ENCODE peak calls at places on chromosomes 2 and 18, in five cellular contexts. B, O, K, Y and E are unnamed samples.

GRCh38 chr2:233436691-233437438 is 82.6 kb downstream of the DGKD start:
- DNase-seq in B (no peak), O (no peak), K (no peak), Y (no peak), E (no peak)

GRCh38 chr18:12079504-12080237 is 14.0 kb upstream of the ANKRD62 start:
- DNase-seq in B (no peak), O (no peak), K (peak), Y (no peak), E (peak)

GRCh38 chr2:224404766-224405165 is 2.9 kb upstream of the FAM124B start:
- DNase-seq in B (no peak), O (no peak), K (no peak), Y (no peak), E (no peak)

GRCh38 chr2:137202310-137202709 is 437.0 kb downstream of the THSD7B start:
- DNase-seq in B (no peak), O (no peak), K (no peak), Y (no peak), E (no peak)

GRCh38 chr2:9364373-9364772 is 59.0 kb downstream of the ITGB1BP1 start:
- DNase-seq in B (no peak), O (no peak), K (no peak), Y (no peak), E (no peak)

GRCh38 chr2:15855766-15856260 is 84.5 kb upstream of the MYCN start:
- DNase-seq in B (no peak), O (no peak), K (no peak), Y (no peak), E (no peak)

GRCh38 chr2:164498841-164499240 is 122.4 kb downstream of the GRB14 start:
- DNase-seq in B (no peak), O (no peak), K (no peak), Y (no peak), E (no peak)

GRCh38 chr18:25962176-25962575 is 128.2 kb downstream of the SS18 start:
- DNase-seq in B (peak), O (no peak), K (no peak), Y (no peak), E (no peak)

GRCh38 chr2:196233808-196234501 is 62.6 kb upstream of the STK17B start:
- DNase-seq in B (no peak), O (peak), K (no peak), Y (no peak), E (peak)

GRCh38 chr2:205902041-205902898 is 183.7 kb downstream of the INO80D start:
- DNase-seq in B (no peak), O (no peak), K (peak), Y (no peak), E (no peak)

GRCh38 chr18:61643884-61644647 is 248.7 kb downstream of the RNF152 start:
- DNase-seq in B (no peak), O (peak), K (no peak), Y (no peak), E (no peak)

GRCh38 chr2:103991591-103991990 is 862.3 kb upstream of the POU3F3 start:
- DNase-seq in B (no peak), O (peak), K (no peak), Y (no peak), E (peak)

GRCh38 chr2:62884514-62884913 is 166.1 kb upstream of the OTX1 start:
- DNase-seq in B (no peak), O (no peak), K (peak), Y (no peak), E (no peak)

GRCh38 chr2:86025976-86026743 is 79.5 kb downstream of the POLR1A start:
- DNase-seq in B (no peak), O (no peak), K (no peak), Y (no peak), E (no peak)

GRCh38 chr2:46393865-46394264 is 85.5 kb upstream of the TMEM247 start:
- DNase-seq in B (no peak), O (no peak), K (no peak), Y (no peak), E (no peak)

GRCh38 chr2:230218411-230218810 is 1.4 kb downstream of the SP110 start:
- DNase-seq in B (peak), O (peak), K (no peak), Y (no peak), E (no peak)

GRCh38 chr2:167013227-167013626 is 124.9 kb downstream of the XIRP2 start:
- DNase-seq in B (no peak), O (no peak), K (no peak), Y (no peak), E (no peak)

GRCh38 chr2:42335514-42336104 is 25.4 kb downstream of the COX7A2L start:
- DNase-seq in B (no peak), O (no peak), K (no peak), Y (no peak), E (no peak)

DNA sequence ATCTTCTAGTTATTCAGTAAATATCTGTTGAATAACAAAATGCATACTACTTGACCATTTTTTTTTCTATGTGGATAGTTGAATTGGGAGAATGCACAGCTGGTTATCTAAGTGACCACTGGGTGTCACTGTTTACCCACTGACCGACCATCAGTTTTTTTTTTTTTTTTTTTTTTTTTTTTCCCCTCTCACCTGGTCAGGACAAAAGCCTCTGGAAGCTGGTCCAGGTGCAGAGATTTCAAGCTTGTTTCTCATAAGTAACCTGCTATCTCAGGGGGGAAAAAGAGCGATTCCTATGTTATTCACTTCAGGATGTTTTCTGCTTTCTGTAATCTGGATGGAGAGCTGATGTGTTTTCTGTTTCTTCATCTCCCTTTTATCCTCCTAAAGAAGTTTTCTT is 256.0 kb downstream of the DCDC2C start:
- DNase-seq in B (peak), O (peak), K (peak), Y (peak), E (peak)
- TF ChIP-seq CTCF in B (peak), O (peak), K (peak), Y (peak), E (peak)

GRCh38 chr18:31393286-31393685 is 16.7 kb downstream of the DSG4 start:
- DNase-seq in B (no peak), O (no peak), K (no peak), Y (no peak), E (no peak)

GRCh38 chr18:31399336-31400032 is 22.9 kb downstream of the DSG4 start:
- DNase-seq in B (no peak), O (peak), K (no peak), Y (no peak), E (peak)

GRCh38 chr18:31400191-31400590 is 23.6 kb downstream of the DSG4 start:
- DNase-seq in B (no peak), O (no peak), K (no peak), Y (no peak), E (no peak)

GRCh38 chr18:31398191-31398590 is 21.6 kb downstream of the DSG4 start:
- DNase-seq in B (no peak), O (no peak), K (peak), Y (no peak), E (no peak)

GRCh38 chr18:31396796-31397195 is 20.2 kb downstream of the DSG4 start:
- DNase-seq in B (no peak), O (no peak), K (no peak), Y (no peak), E (no peak)
- TF ChIP-seq CTCF in B (no peak), O (no peak), K (no peak), Y (peak), E (no peak)

GRCh38 chr2:95165371-95166064 is at the start of gene ZNF2:
- DNase-seq in B (peak), O (peak), K (peak), Y (peak), E (peak)
- TF ChIP-seq CTCF in B (no peak), O (no peak), K (peak), Y (no peak), E (no peak)

GRCh38 chr2:216283038-216283900 is 89.0 kb downstream of the MARCHF4 start:
- DNase-seq in B (peak), O (peak), K (no peak), Y (peak), E (peak)
- TF ChIP-seq CTCF in B (peak), O (peak), K (peak), Y (peak), E (no peak)

DNA sequence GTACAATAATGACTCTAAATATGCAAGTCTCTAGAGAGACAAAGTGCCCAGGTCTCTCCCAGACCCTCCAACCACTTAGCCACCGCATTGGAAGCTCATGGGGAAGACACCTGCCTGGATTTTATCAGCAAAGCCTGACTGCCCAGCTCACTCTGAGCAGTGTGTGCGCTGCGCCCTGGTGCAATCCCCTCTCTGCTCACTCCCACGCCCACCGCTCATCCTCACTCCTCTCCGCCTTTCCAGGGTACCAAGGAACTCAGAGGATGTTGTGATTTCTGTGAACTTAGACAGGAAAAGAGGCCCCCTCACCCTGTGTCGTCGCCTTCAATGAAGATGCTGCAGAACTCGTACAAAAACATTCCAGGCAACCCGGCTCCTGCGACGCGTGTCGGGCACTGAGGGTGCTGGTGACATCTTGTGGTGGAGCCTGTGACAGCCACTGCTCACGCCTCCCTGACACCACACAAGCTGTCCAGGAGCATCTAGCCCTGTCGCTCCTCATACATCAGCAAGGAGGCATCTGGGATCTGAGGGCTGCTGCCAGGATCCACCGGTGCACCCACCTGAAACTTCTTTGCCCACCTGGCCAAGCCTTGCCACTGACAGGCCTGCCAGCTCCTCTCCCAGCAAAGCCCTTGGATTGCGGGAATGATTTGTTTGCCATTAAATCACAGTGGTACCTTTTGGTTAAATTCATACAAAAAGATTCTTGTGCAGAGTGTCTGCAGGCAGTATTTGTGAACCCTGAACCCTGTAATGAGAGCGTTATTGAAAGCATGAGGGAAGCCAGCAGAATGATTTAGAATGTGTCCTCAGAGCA is 220.4 kb downstream of the ZNF516 start:
- DNase-seq in B (no peak), O (peak), K (no peak), Y (peak), E (no peak)
- TF ChIP-seq CTCF in B (peak), O (peak), K (no peak), Y (no peak), E (peak)

DNA sequence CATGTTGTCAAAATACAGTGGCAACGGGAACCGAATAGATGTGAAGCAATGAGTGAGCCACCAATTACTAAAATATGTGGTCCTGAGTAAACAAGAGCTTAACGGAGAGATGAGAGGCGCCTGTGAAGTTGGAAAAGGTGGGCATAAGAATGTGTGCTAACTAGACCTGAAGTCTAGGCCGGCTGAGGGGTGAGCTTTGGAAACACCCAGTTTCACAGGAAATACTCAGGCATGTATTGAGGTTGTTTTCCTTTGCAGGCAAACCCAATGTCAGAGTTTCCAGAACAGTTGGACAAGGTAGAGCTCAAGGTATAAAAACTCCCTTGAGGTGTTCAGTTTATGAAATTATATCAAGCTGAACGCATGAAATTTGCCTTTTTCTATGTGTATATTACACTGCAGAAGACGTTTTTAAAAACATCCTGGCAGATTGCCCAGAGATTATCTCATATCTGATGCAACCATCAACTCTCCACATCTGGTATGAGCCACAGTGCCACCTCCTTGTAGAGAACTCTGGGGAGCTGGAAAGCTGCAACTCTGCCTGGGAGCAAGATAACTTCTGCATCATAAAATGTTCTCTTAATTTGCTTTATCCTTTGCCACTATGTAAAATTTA is 3.9 kb upstream of the WDSUB1 start:
- DNase-seq in B (no peak), O (peak), K (peak), Y (no peak), E (peak)
- TF ChIP-seq CTCF in B (no peak), O (no peak), K (no peak), Y (no peak), E (no peak)

GRCh38 chr2:26561376-26561775 is 79.8 kb downstream of the CIB4 start:
- DNase-seq in B (no peak), O (no peak), K (no peak), Y (no peak), E (no peak)

GRCh38 chr2:26562811-26563645 is 78.1 kb downstream of the CIB4 start:
- DNase-seq in B (no peak), O (no peak), K (peak), Y (no peak), E (peak)

GRCh38 chr2:26560892-26561291 is 80.3 kb downstream of the CIB4 start:
- DNase-seq in B (no peak), O (no peak), K (no peak), Y (no peak), E (no peak)

GRCh38 chr2:26563686-26564085 is 77.5 kb downstream of the CIB4 start:
- DNase-seq in B (no peak), O (no peak), K (no peak), Y (no peak), E (no peak)

DNA sequence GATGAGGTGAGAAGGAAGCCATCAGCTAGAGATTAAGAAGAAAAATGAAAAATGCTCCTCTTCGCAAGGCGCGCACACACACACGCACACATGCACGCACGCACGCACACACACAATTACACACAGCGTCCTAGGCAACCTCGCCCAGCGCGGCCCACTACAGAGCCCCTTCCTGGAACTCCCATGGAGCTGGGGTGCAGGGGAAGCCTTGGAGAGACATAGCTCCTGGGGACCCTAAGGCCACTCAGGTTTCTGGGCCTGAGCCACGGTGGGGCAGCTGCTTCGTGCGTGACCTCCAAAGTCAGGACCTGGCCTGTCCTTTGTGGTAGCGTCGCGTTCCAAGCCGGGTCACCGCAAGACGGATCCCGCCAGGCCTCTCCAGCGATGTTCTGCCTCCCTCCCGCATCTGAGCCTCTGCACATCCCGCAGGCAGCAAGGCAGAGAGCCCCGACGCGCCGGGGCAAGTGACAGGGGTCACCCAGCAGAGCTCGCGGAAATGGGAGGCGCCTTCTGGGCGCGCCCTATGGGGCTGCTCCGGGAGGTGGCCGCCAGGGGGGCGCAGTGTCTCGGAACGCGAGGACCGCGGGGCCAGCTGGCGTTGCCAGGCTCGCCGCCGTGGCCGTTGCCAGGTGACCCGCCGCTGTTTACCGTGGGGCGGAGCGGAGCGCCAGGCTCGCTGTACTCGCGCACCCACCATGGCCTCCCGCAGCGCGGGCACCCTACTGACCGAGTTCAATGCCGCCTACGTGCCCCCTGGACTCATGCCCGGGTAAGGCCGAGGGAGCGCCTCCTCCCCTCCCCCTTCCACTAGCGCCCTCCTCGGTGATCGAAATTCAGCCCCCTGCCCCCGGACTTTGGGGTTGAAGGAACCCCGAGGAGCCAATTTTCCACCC is 79.0 kb downstream of the CIB4 start:
- DNase-seq in B (no peak), O (peak), K (peak), Y (peak), E (peak)
- TF ChIP-seq CTCF in B (no peak), O (peak), K (no peak), Y (no peak), E (no peak)

DNA sequence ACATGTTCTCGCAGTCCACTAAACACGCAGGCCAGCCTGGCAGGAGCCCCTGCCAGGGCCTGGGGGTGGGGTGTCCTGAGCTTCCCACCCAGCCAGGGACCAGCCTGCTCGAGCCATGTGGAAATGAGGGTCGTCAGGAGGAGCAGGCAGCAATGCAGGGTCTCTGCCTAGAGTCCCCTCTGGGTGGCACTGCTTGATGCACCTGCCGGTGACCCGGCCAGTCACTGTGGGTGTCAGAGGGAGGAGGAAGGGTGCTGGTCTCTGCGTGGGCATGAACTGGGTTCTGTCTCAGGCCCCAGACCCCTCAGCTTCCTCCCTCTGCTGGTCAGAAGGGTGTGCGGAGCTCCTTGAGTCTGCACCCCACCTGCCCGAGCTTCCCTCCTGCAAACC is 166.4 kb downstream of the INHBB start:
- DNase-seq in B (no peak), O (no peak), K (no peak), Y (no peak), E (no peak)
- TF ChIP-seq CTCF in B (no peak), O (no peak), K (no peak), Y (no peak), E (no peak)

DNA sequence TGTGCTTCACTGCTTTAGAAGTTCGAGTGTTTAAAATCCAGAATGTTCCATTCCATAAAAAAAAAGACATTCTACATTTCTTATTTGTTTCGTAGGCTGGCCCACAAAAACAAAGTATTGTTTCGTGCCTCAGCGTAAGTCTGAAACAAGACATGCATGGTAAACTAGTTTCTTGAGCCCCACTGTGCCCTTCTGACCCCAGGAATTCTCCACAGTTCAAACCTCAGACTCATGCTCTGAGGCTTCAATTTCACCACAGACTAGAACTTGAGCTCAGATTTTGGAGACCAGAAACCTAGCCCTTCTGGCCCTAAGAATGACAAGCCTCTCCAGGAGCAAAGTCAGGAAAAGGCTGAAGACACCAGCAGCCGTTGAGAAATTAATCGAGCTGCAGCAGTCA is 151.5 kb downstream of the SLC8A1 start:
- DNase-seq in B (no peak), O (no peak), K (no peak), Y (no peak), E (no peak)
- TF ChIP-seq CTCF in B (no peak), O (no peak), K (no peak), Y (no peak), E (no peak)